ENCODE peak calls at places on chromosomes 6 and 20, in ten cellular contexts. T, P, A, W, H, O, Y, Z, Q and N are unnamed samples.
A peak's percentile ranks its signal among the peaks of the same experiment; 100 is the strongest.

GRCh38 chr20:20568604-20569205 is 143.7 kb downstream of the RALGAPA2 start:
- DNase-seq in Z (no peak), P (no peak), T (no peak), O (peak; percentile 52), Q (peak; percentile 70), H (no peak), Y (peak; percentile 10), A (peak; percentile 69), W (no peak), N (no peak)

GRCh38 chr6:134466751-134467525 is 149.0 kb upstream of the SGK1 start:
- DNase-seq in Q (no peak), O (no peak), P (no peak), H (no peak), A (no peak), W (no peak), Z (no peak), T (no peak), Y (no peak), N (no peak)

GRCh38 chr20:58891076-58891685 is 38.7 kb downstream of the GNAS start:
- DNase-seq in T (no peak), Z (peak; percentile 78), A (peak; percentile 64), W (peak; percentile 81), Q (peak; percentile 63), H (peak; percentile 86), P (peak; percentile 92), O (peak; percentile 70), Y (no peak), N (no peak)

GRCh38 chr6:137736048-137736846 is 130.8 kb upstream of the TNFAIP3 start:
- DNase-seq in Z (no peak), W (no peak), P (no peak), H (no peak), A (no peak), Y (no peak), T (no peak), Q (no peak), O (peak; percentile 80), N (no peak)

GRCh38 chr20:53582574-53583351 is 10.9 kb downstream of the ZNF217 start:
- DNase-seq in O (no peak), T (peak; percentile 75), W (peak; percentile 47), Q (no peak), A (peak; percentile 95), Z (no peak), P (peak; percentile 92), H (no peak), Y (peak; percentile 91), N (no peak)

GRCh38 chr6:131062245-131063027 is 609 bp downstream of the EPB41L2 start:
- DNase-seq in P (no peak), Q (peak; percentile 45), W (peak; percentile 21), Z (peak; percentile 49), O (peak; percentile 7), Y (no peak), A (no peak), H (no peak), T (no peak), N (no peak)

GRCh38 chr6:131756039-131756438 is 45.2 kb upstream of the CTAGE9 start:
- DNase-seq in Y (peak; percentile 61), P (no peak), O (no peak), H (no peak), A (no peak), Q (no peak), W (no peak), Z (no peak), T (no peak), N (no peak)

GRCh38 chr6:27830212-27830664 is 82.0 kb downstream of the OR2B2 start:
- DNase-seq in Q (peak; percentile 21), T (no peak), Z (no peak), H (no peak), O (no peak), Y (no peak), P (no peak), A (no peak), W (no peak), N (no peak)

GRCh38 chr6:3911614-3912336 is 62.6 kb downstream of the FAM50B start:
- DNase-seq in P (peak; percentile 88), T (peak; percentile 85), H (peak; percentile 59), Z (no peak), Y (peak; percentile 42), O (no peak), A (peak; percentile 85), Q (no peak), W (no peak), N (no peak)

GRCh38 chr6:127641905-127642304 is 64.9 kb downstream of the C6orf58 start:
- DNase-seq in T (no peak), Q (peak; percentile 81), O (peak; percentile 10), Y (peak; percentile 7), A (peak; percentile 52), Z (no peak), H (no peak), P (no peak), W (no peak), N (no peak)

GRCh38 chr20:25865715-25866656 is 169.3 kb upstream of the ZNF337 start:
- DNase-seq in W (peak; percentile 64), O (peak; percentile 85), P (peak; percentile 76), T (peak; percentile 83), A (peak; percentile 49), Y (no peak), Z (peak; percentile 70), H (peak; percentile 78), Q (peak; percentile 85), N (no peak)

GRCh38 chr6:113182370-113183141 is 674.6 kb upstream of the MARCKS start:
- DNase-seq in Y (peak; percentile 67), O (no peak), P (no peak), Z (no peak), W (no peak), A (peak; percentile 71), H (no peak), T (no peak), Q (no peak), N (no peak)

GRCh38 chr6:160055378-160055777 is 66.2 kb upstream of the SLC22A1 start:
- DNase-seq in P (no peak), O (no peak), T (no peak), Y (no peak), Z (no peak), Q (no peak), W (no peak), H (no peak), A (no peak), N (no peak)

GRCh38 chr6:146526192-146526591 is 17.4 kb upstream of the RAB32 start:
- DNase-seq in Y (no peak), Q (no peak), Z (no peak), O (no peak), T (no peak), A (peak; percentile 14), P (no peak), W (no peak), H (no peak), N (no peak)

DNA sequence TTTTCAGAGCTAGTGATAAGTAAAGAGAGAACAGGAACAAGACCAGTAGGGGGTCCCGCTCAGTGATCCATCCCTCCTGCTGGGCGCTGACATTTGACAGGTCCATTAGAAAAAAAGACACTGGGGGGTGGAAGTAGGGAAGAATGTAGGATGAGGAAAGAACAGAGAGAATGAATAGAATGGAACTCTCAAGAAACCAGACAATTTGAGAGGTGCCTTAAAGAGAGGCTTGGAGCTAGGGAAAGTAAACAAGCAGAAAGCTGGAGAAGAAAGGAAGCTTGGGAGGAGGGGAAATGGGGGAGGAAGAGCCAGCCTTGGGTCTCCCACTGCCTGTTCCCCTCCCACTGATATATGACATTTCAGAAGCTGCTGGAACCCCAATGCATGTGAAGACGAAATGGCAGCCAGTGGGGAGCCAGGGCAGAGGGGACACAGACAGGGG is 8.4 kb downstream of the GABBR1 start:
- DNase-seq in Z (no peak), O (no peak), T (no peak), Q (peak; percentile 58), W (no peak), H (no peak), P (no peak), A (no peak), Y (no peak), N (no peak)
- H3K4me3 ChIP-seq in Z (no peak overlapping the region), O (no peak overlapping the region), T (no peak overlapping the region), Q (peak overlapping the region; percentile 96), W (no peak overlapping the region), H (no peak overlapping the region), P (no peak overlapping the region), A (no peak overlapping the region), Y (no peak overlapping the region), N (no peak overlapping the region)

DNA sequence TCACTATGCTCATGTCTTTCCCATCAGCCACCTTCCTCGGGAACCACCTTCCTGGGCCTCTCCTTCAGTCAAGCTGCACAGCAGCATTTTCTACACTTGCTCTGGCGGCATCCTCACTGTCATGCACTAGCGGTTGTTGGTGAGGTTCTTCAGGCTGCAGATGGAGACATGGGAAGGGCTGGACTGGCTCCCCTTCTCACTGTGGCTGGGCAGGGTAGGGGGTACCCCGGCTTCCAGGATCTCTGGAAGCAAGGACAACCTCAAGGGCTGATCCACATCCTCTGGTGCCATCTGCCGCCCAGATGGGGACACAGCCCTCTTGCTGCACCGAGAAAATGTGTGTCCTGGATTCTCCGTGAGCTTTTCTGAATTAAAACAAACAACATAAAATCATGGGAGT is 180.1 kb upstream of the RNF24 start:
- DNase-seq in P (no peak), Z (no peak), A (peak; percentile 29), T (no peak), Y (no peak), O (no peak), Q (peak; percentile 76), W (no peak), H (no peak), N (no peak)
- TF ChIP-seq CTCF in P (peak; percentile 61), Z (peak; percentile 12), A (peak; percentile 59), T (peak; percentile 54), Y (peak; percentile 55), O (peak; percentile 13), Q (peak; percentile 82), W (no peak), H (peak; percentile 61), N (no peak)

DNA sequence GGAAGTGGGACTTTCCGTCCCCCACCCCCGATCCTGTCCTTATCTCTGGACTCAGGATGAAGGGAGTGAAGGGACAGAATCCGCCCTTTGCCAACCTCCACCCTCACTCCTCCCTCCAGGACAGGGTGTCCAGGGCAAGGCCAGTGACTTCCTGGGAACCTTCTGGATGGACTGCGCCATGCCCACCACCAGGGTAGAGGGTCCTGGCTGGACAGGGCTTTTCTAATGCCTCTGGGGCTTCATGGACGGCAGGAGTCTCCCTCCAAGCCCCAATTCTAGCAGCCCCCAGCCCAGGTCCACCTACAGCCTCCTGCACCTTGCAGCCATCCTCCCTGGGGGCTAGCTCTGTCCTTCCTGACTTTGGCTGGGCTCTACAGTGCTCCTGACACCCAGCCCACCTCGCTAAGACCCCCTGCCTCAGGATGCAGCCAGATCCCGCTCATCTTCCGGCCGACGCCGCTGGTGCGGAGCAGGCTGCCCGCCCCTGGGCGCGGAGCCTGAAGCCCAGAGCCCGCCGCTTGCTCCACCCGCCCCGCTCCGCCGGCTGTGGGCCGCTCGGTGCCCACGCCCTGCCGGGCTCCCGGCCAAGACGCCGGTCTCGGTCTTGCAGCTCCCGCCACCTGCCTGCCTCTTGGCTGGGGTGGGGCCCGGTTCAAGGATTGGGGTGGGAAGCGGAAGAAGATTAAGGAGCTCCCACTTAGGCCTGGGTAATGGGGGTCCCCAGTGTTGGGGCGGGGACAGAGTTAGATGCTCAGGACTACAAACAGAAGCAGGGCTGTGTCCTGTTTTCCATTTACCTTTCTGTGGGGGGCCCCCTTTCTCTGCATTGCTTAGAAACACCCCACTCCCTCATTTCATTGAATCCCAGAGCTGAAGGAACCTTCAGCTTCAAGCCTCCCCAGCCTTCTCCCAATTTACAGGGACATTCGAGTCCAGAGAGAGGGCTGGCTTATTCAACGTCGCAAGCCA is 72.8 kb downstream of the MDGA1 start:
- DNase-seq in A (peak; percentile 39), P (no peak), H (peak; percentile 58), W (peak; percentile 26), Y (no peak), Q (peak; percentile 42), Z (peak; percentile 87), O (no peak), T (no peak), N (no peak)
- H3K4me3 ChIP-seq in A (peak overlapping the region; percentile 16), P (no peak overlapping the region), H (peak overlapping the region; percentile 53), W (no peak overlapping the region), Y (no peak overlapping the region), Q (peak overlapping the region; percentile 40), Z (no peak overlapping the region), O (no peak overlapping the region), T (peak overlapping the region; percentile 36), N (no peak overlapping the region)

GRCh38 chr6:32432050-32432450 is 7.6 kb upstream of the HLA-DRA start:
- DNase-seq in P (no peak), Z (no peak), T (no peak), Y (no peak), A (peak; percentile 56), Q (peak; percentile 56), W (no peak), H (no peak), O (peak; percentile 44), N (peak; percentile 22)
- TF ChIP-seq CTCF in P (peak; percentile 50), Z (peak; percentile 37), T (peak; percentile 52), Y (peak; percentile 16), A (peak; percentile 34), Q (peak; percentile 66), W (peak; percentile 63), H (peak; percentile 55), O (peak; percentile 53), N (peak; percentile 23)